ENCODE peak calls at places on chromosomes 2 and 18, in ten cellular contexts. M, Z, X, E, Q, W, T, U, B and R are unnamed samples.

GRCh38 chr2:106161938-106162814 is 31.9 kb downstream of the UXS1 start:
- DNase-seq in X (no peak), M (no peak), T (no peak), E (no peak), Q (no peak), B (no peak), U (no peak), W (peak), Z (peak), R (no peak)

GRCh38 chr2:222445226-222445625 is 20.9 kb downstream of the SGPP2 start:
- DNase-seq in U (no peak), B (no peak), W (no peak), T (no peak), Z (no peak), E (no peak), M (no peak), Q (no peak), X (no peak), R (no peak)

GRCh38 chr2:27902143-27902542 is 11.6 kb downstream of the BABAM2 start:
- DNase-seq in B (no peak), Q (no peak), E (no peak), W (no peak), T (no peak), X (no peak), M (no peak), U (no peak), Z (no peak), R (no peak)

GRCh38 chr2:241620419-241620769 is 16.6 kb downstream of the THAP4 start:
- DNase-seq in X (no peak), B (no peak), Z (no peak), W (peak), U (no peak), T (no peak), E (no peak), M (peak), Q (no peak), R (peak)

GRCh38 chr2:158998486-158999248 is 30.2 kb downstream of the TANC1 start:
- DNase-seq in W (peak), E (peak), U (no peak), X (no peak), Z (no peak), T (no peak), B (no peak), M (peak), Q (no peak), R (no peak)

GRCh38 chr2:203648273-203648672 is 58.2 kb upstream of the CD28 start:
- DNase-seq in M (peak), Q (no peak), U (no peak), T (no peak), X (no peak), E (no peak), W (peak), B (no peak), Z (no peak), R (no peak)

GRCh38 chr2:33342171-33342570 is 134.3 kb upstream of the RASGRP3 start:
- DNase-seq in Q (no peak), X (no peak), U (no peak), M (no peak), W (no peak), B (no peak), E (no peak), Z (no peak), T (no peak), R (no peak)

GRCh38 chr2:29332540-29332939 is 217.3 kb downstream of the CLIP4 start:
- DNase-seq in Q (no peak), T (no peak), M (no peak), E (no peak), W (no peak), Z (no peak), U (no peak), X (no peak), B (no peak), R (no peak)

GRCh38 chr2:100208375-100208774 is 66.0 kb upstream of the AFF3 start:
- DNase-seq in M (peak), E (no peak), X (no peak), W (no peak), Q (no peak), Z (no peak), T (no peak), U (no peak), B (no peak), R (no peak)

GRCh38 chr18:63683152-63683551 is 19.6 kb upstream of the SERPINB11 start:
- DNase-seq in Z (peak), M (peak), E (no peak), B (no peak), W (peak), T (no peak), Q (no peak), U (no peak), X (no peak), R (peak)

GRCh38 chr2:175792199-175792598 is 209.9 kb downstream of the LNPK start:
- DNase-seq in Z (no peak), Q (no peak), W (no peak), M (no peak), B (no peak), T (no peak), U (no peak), E (no peak), X (no peak), R (no peak)

GRCh38 chr2:104654813-104655212 is 199.1 kb upstream of the POU3F3 start:
- DNase-seq in Z (no peak), W (peak), Q (no peak), X (no peak), M (no peak), E (no peak), U (no peak), B (no peak), T (peak), R (no peak)

GRCh38 chr2:159146930-159147666 is 139.4 kb downstream of the WDSUB1 start:
- DNase-seq in W (peak), Z (peak), E (no peak), T (no peak), U (peak), X (no peak), M (no peak), B (peak), Q (no peak), R (no peak)

GRCh38 chr2:8277921-8278571 is 403.8 kb upstream of the ID2 start:
- DNase-seq in T (no peak), M (no peak), U (no peak), B (no peak), Q (no peak), Z (no peak), E (no peak), X (no peak), W (no peak), R (no peak)

GRCh38 chr2:152247337-152247695 is 71.8 kb upstream of the STAM2 start:
- DNase-seq in T (no peak), B (no peak), M (peak), Q (no peak), E (no peak), X (no peak), Z (no peak), W (no peak), U (no peak), R (peak)

GRCh38 chr18:55141318-55141717 is 182.1 kb upstream of the CCDC68 start:
- DNase-seq in T (no peak), Z (no peak), U (no peak), M (peak), Q (no peak), W (no peak), E (no peak), B (no peak), X (no peak), R (no peak)

GRCh38 chr18:51028201-51028805 is 1.7 kb upstream of the SMAD4 start:
- DNase-seq in W (peak), U (no peak), B (peak), X (no peak), Z (peak), Q (no peak), T (no peak), E (no peak), M (peak), R (no peak)

GRCh38 chr18:63070750-63071502 is 248.6 kb downstream of the BCL2 start:
- DNase-seq in Q (no peak), M (no peak), Z (no peak), B (peak), U (no peak), E (no peak), W (no peak), X (no peak), T (no peak), R (no peak)

GRCh38 chr2:79530443-79530842 is 17.6 kb downstream of the CTNNA2 start:
- DNase-seq in Q (no peak), Z (no peak), M (no peak), U (no peak), B (no peak), E (no peak), X (no peak), T (peak), W (no peak), R (no peak)

GRCh38 chr18:24585996-24586566 is 125.6 kb downstream of the HRH4 start:
- DNase-seq in B (no peak), T (no peak), Q (no peak), W (no peak), M (no peak), X (no peak), U (no peak), E (no peak), Z (no peak), R (no peak)

GRCh38 chr2:96202152-96202856 is 6.3 kb downstream of the STARD7 start:
- DNase-seq in B (no peak), Q (no peak), W (no peak), T (no peak), U (no peak), X (no peak), Z (no peak), E (no peak), M (no peak), R (no peak)

GRCh38 chr2:24971300-24971549 is 530 bp downstream of the DNAJC27 start:
- DNase-seq in X (no peak), U (no peak), M (no peak), B (no peak), E (no peak), W (no peak), T (peak), Z (no peak), Q (no peak), R (no peak)

GRCh38 chr2:101815154-101815553 is 117.6 kb downstream of the MAP4K4 start:
- DNase-seq in X (no peak), W (no peak), M (no peak), U (no peak), E (no peak), Q (no peak), B (no peak), T (no peak), Z (no peak), R (no peak)

GRCh38 chr2:177187631-177188312 is 24.8 kb upstream of the HNRNPA3 start:
- DNase-seq in T (no peak), U (peak), X (no peak), Q (no peak), W (peak), E (no peak), M (peak), Z (peak), B (peak), R (no peak)

GRCh38 chr2:218272531-218273212 is 2.4 kb downstream of the PNKD start:
- DNase-seq in U (peak), X (peak), M (peak), T (peak), W (peak), Q (peak), E (peak), Z (peak), B (peak), R (peak)

GRCh38 chr18:50986360-50987087 is 18.7 kb downstream of the ELAC1 start:
- DNase-seq in X (no peak), Q (no peak), U (no peak), M (peak), Z (no peak), B (no peak), T (no peak), W (no peak), E (no peak), R (no peak)

GRCh38 chr2:11896386-11896785 is 150.0 kb downstream of the LPIN1 start:
- DNase-seq in W (no peak), X (no peak), E (no peak), U (no peak), Z (no peak), Q (no peak), B (no peak), T (no peak), M (no peak), R (no peak)

GRCh38 chr2:105857076-105857740 is 112.5 kb downstream of the NCK2 start:
- DNase-seq in E (no peak), Q (no peak), M (no peak), B (no peak), X (peak), Z (no peak), U (no peak), W (no peak), T (no peak), R (no peak)

GRCh38 chr2:226180485-226180884 is 619.1 kb downstream of the IRS1 start:
- DNase-seq in X (no peak), Z (no peak), W (no peak), Q (no peak), B (no peak), M (no peak), U (no peak), E (no peak), T (no peak), R (no peak)

GRCh38 chr2:147449323-147450080 is 395.3 kb upstream of the ACVR2A start:
- DNase-seq in T (no peak), X (peak), M (no peak), E (no peak), U (no peak), W (no peak), Z (no peak), B (no peak), Q (no peak), R (no peak)

GRCh38 chr2:225668606-225669266 is 269.2 kb downstream of the NYAP2 start:
- DNase-seq in U (no peak), M (peak), Z (peak), T (peak), E (no peak), W (peak), X (peak), Q (peak), B (peak), R (peak)

GRCh38 chr18:7637269-7637668 is 70.2 kb downstream of the PTPRM start:
- DNase-seq in E (no peak), X (no peak), Z (no peak), W (peak), Q (no peak), U (no peak), T (no peak), B (no peak), M (peak), R (no peak)

GRCh38 chr18:26656944-26657536 is 108.7 kb upstream of the KCTD1 start:
- DNase-seq in B (peak), E (peak), Q (no peak), U (peak), Z (peak), T (peak), W (peak), X (no peak), M (peak), R (no peak)

GRCh38 chr2:131032393-131032836 is 60.8 kb downstream of the FAM168B start:
- DNase-seq in T (no peak), M (no peak), Q (no peak), B (peak), W (no peak), X (no peak), E (peak), Z (no peak), U (no peak), R (no peak)

GRCh38 chr18:2337552-2338141 is 233.7 kb downstream of the METTL4 start:
- DNase-seq in X (peak), M (peak), T (no peak), E (no peak), W (peak), Z (no peak), B (peak), Q (peak), U (peak), R (no peak)

DNA sequence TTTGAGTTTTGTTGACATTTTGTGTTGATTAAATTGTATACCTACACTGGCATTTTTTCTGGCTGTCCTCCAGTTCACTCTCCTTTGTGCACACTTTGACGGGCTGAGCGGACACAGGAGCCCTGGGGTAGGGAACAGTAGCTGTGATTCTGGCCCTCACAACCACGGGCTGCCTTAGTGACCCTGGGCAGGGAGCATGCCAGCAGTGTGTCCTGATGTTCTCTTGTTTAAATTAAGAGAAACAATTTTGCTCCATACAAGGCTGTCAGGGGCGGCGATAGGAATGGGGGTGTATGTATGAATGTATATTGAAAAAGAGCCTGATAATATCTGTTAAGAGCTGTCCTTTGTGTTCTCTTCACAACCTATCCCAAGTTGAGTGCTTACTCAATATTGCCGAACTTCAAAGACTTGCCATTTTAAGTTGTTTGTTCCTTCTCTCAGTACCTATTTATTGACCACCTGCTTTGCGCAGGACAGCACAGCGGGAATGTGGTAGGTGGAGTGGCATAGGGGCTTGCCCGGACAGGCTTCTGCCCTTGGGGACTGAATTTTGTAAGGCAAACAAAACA is 103.7 kb upstream of the EML6 start:
- DNase-seq in T (no peak), Z (no peak), X (no peak), M (no peak), U (no peak), Q (no peak), W (no peak), E (no peak), B (no peak), R (no peak)
- H3K27ac ChIP-seq in T (peak), Z (no peak), X (no peak), M (no peak), U (peak), Q (no peak), W (peak), E (peak), B (no peak), R (peak)

GRCh38 chr2:112754562-112754961 is 9.8 kb downstream of the CKAP2L start:
- DNase-seq in T (no peak), U (no peak), W (no peak), X (no peak), M (no peak), Z (no peak), B (no peak), Q (no peak), E (no peak), R (no peak)

GRCh38 chr2:112751451-112752197 is 12.8 kb downstream of the CKAP2L start:
- DNase-seq in T (no peak), X (no peak), Q (no peak), E (no peak), U (no peak), Z (no peak), B (no peak), M (peak), W (no peak), R (no peak)

GRCh38 chr2:112752667-112753066 is 11.7 kb downstream of the CKAP2L start:
- DNase-seq in U (no peak), W (no peak), Z (no peak), Q (no peak), M (no peak), E (no peak), T (no peak), B (no peak), X (no peak), R (no peak)

GRCh38 chr2:112750560-112750843 is 13.9 kb downstream of the CKAP2L start:
- DNase-seq in U (no peak), B (no peak), E (no peak), T (no peak), Z (no peak), X (no peak), M (peak), Q (no peak), W (peak), R (no peak)

GRCh38 chr2:112749755-112750559 is 14.5 kb downstream of the CKAP2L start:
- DNase-seq in U (peak), W (peak), Z (peak), T (peak), E (peak), M (peak), B (peak), Q (peak), X (peak), R (peak)
- H3K27ac ChIP-seq in U (no peak), W (no peak), Z (no peak), T (peak), E (no peak), M (no peak), B (no peak), Q (no peak), X (peak), R (peak)

GRCh38 chr2:160428425-160428763 is 65.2 kb downstream of the RBMS1 start:
- DNase-seq in M (no peak), T (no peak), Q (no peak), E (no peak), X (no peak), W (no peak), B (no peak), Z (no peak), U (no peak), R (no peak)
- H3K27ac ChIP-seq in M (peak), T (peak), Q (no peak), E (peak), X (peak), W (no peak), B (peak), Z (no peak), U (peak), R (peak)

DNA sequence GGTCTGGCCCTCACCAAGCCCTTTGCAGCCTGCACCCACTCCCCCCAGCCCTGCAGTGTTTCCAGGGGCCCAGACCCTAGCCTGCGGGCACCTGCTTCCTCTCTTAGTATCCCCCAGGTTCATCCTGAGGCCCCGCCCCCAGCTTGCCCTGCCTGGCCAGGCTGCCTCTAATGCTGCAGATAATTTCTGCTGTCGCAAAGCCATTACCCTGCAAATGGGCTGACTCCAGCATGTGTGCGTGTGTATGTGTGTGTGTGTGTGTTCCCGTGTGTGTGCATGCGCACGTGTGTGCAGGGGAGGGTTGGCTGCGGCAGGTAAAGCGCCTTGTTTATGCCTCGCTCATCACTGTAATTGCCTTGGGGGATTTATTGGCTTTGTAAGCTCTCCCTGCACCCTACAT is 7.6 kb upstream of the PRSS56 start:
- DNase-seq in Z (no peak), W (no peak), T (no peak), B (no peak), X (no peak), U (no peak), Q (no peak), M (no peak), E (no peak), R (no peak)
- H3K27ac ChIP-seq in Z (no peak), W (no peak), T (no peak), B (no peak), X (no peak), U (no peak), Q (no peak), M (no peak), E (no peak), R (no peak)

GRCh38 chr2:12965540-12966269 is 249.0 kb downstream of the TRIB2 start:
- DNase-seq in Q (no peak), E (no peak), B (no peak), X (peak), U (no peak), W (peak), Z (no peak), M (peak), T (no peak), R (no peak)

GRCh38 chr2:12960671-12961070 is 243.9 kb downstream of the TRIB2 start:
- DNase-seq in Q (no peak), M (peak), E (no peak), Z (no peak), W (no peak), U (no peak), B (no peak), X (no peak), T (no peak), R (no peak)

GRCh38 chr2:12967804-12968203 is 251.1 kb downstream of the TRIB2 start:
- DNase-seq in Q (no peak), M (no peak), B (no peak), Z (no peak), X (no peak), T (no peak), W (no peak), U (no peak), E (no peak), R (no peak)

GRCh38 chr2:12968399-12968798 is 251.7 kb downstream of the TRIB2 start:
- DNase-seq in X (no peak), Q (no peak), T (no peak), M (no peak), U (no peak), B (no peak), E (no peak), W (no peak), Z (no peak), R (no peak)

GRCh38 chr2:12964904-12965539 is 248.3 kb downstream of the TRIB2 start:
- DNase-seq in T (no peak), Z (no peak), W (no peak), Q (no peak), E (no peak), M (no peak), U (no peak), B (no peak), X (no peak), R (no peak)
- H3K27ac ChIP-seq in T (no peak), Z (no peak), W (no peak), Q (no peak), E (no peak), M (no peak), U (no peak), B (no peak), X (no peak), R (no peak)

DNA sequence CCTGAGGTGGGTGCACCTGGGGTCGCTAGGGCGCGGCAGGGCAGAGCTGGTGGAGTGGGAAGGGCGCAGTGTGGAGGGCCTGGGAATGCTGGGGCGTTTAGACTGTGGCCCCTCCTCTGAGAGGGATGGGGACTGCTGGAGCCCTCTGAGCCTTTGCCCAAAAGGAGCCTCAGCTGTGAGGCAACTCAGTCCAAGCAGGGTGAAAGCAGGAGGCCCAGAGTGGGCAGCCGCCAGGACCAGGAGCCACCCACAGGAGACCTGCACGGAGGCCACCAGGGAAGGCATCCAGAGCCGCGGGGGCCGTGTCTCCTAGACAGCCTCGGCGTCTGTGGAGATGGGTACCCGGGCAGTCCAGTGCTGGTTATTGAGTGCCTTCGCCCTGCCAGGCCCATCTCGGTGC is 114.9 kb downstream of the SEPTIN10 start:
- DNase-seq in T (no peak), W (no peak), Z (no peak), X (no peak), Q (no peak), E (no peak), U (no peak), M (no peak), B (no peak), R (no peak)
- H3K27ac ChIP-seq in T (no peak), W (no peak), Z (no peak), X (no peak), Q (no peak), E (no peak), U (peak), M (no peak), B (peak), R (no peak)